ENCODE peak calls at places on chromosomes 7 and 10, in seven cellular contexts. One of them, this sample, is unnamed.

GRCh38 chr7:121798896-121799295 is 74.1 kb upstream of the PTPRZ1 start:
- DNase-seq in fibroblast of the conjunctiva: no peak
- DNase-seq in stimulated activated CD8-positive, alpha-beta memory T cell treated with anti-CD3 and anti-CD28 coated beads, Interleukin-15, amount 100 ng/mL, for 24 hours: no peak
- DNase-seq in left colon: no peak
- DNase-seq in posterior vena cava: no peak
- DNase-seq in stimulated activated CD4-positive, alpha-beta T cell treated with anti-CD3 and anti-CD28 coated beads, Interleukin-2, amount 100 ng/mL, for 48 hours: no peak
- DNase-seq in OCI-M1: no peak
- DNase-seq in this sample: no peak

GRCh38 chr7:101625076-101625914 is 3.8 kb downstream of the MYL10 start:
- DNase-seq in fibroblast of the conjunctiva: no peak
- DNase-seq in stimulated activated CD8-positive, alpha-beta memory T cell treated with anti-CD3 and anti-CD28 coated beads, Interleukin-15, amount 100 ng/mL, for 24 hours: no peak
- DNase-seq in left colon: no peak
- DNase-seq in posterior vena cava: no peak
- DNase-seq in stimulated activated CD4-positive, alpha-beta T cell treated with anti-CD3 and anti-CD28 coated beads, Interleukin-2, amount 100 ng/mL, for 48 hours: no peak
- DNase-seq in OCI-M1: no peak
- DNase-seq in this sample: no peak

GRCh38 chr10:29496341-29497162 is 138.2 kb downstream of the SVIL start:
- DNase-seq in fibroblast of the conjunctiva: peak
- DNase-seq in stimulated activated CD8-positive, alpha-beta memory T cell treated with anti-CD3 and anti-CD28 coated beads, Interleukin-15, amount 100 ng/mL, for 24 hours: peak
- DNase-seq in left colon: peak
- DNase-seq in posterior vena cava: peak
- DNase-seq in stimulated activated CD4-positive, alpha-beta T cell treated with anti-CD3 and anti-CD28 coated beads, Interleukin-2, amount 100 ng/mL, for 48 hours: peak
- DNase-seq in OCI-M1: peak
- DNase-seq in this sample: peak

GRCh38 chr10:1110674-1111119 is 54.5 kb downstream of the WDR37 start:
- DNase-seq in fibroblast of the conjunctiva: no peak
- DNase-seq in stimulated activated CD8-positive, alpha-beta memory T cell treated with anti-CD3 and anti-CD28 coated beads, Interleukin-15, amount 100 ng/mL, for 24 hours: no peak
- DNase-seq in left colon: no peak
- DNase-seq in posterior vena cava: no peak
- DNase-seq in stimulated activated CD4-positive, alpha-beta T cell treated with anti-CD3 and anti-CD28 coated beads, Interleukin-2, amount 100 ng/mL, for 48 hours: no peak
- DNase-seq in OCI-M1: no peak
- DNase-seq in this sample: no peak

GRCh38 chr10:21311426-21311825 is 214.1 kb downstream of the SKIDA1 start:
- DNase-seq in fibroblast of the conjunctiva: no peak
- DNase-seq in stimulated activated CD8-positive, alpha-beta memory T cell treated with anti-CD3 and anti-CD28 coated beads, Interleukin-15, amount 100 ng/mL, for 24 hours: no peak
- DNase-seq in left colon: no peak
- DNase-seq in posterior vena cava: no peak
- DNase-seq in stimulated activated CD4-positive, alpha-beta T cell treated with anti-CD3 and anti-CD28 coated beads, Interleukin-2, amount 100 ng/mL, for 48 hours: no peak
- DNase-seq in OCI-M1: no peak
- DNase-seq in this sample: no peak

GRCh38 chr7:2734761-2735571 is 47.0 kb downstream of the AMZ1 start:
- DNase-seq in fibroblast of the conjunctiva: no peak
- DNase-seq in stimulated activated CD8-positive, alpha-beta memory T cell treated with anti-CD3 and anti-CD28 coated beads, Interleukin-15, amount 100 ng/mL, for 24 hours: no peak
- DNase-seq in left colon: peak
- DNase-seq in posterior vena cava: peak
- DNase-seq in stimulated activated CD4-positive, alpha-beta T cell treated with anti-CD3 and anti-CD28 coated beads, Interleukin-2, amount 100 ng/mL, for 48 hours: no peak
- DNase-seq in OCI-M1: peak
- DNase-seq in this sample: peak

GRCh38 chr10:89600041-89600440 is 45.0 kb downstream of the PANK1 start:
- DNase-seq in fibroblast of the conjunctiva: no peak
- DNase-seq in stimulated activated CD8-positive, alpha-beta memory T cell treated with anti-CD3 and anti-CD28 coated beads, Interleukin-15, amount 100 ng/mL, for 24 hours: no peak
- DNase-seq in left colon: no peak
- DNase-seq in posterior vena cava: no peak
- DNase-seq in stimulated activated CD4-positive, alpha-beta T cell treated with anti-CD3 and anti-CD28 coated beads, Interleukin-2, amount 100 ng/mL, for 48 hours: no peak
- DNase-seq in OCI-M1: no peak
- DNase-seq in this sample: no peak

GRCh38 chr7:129828989-129829676 is 123.6 kb downstream of the UBE2H start:
- DNase-seq in fibroblast of the conjunctiva: no peak
- DNase-seq in stimulated activated CD8-positive, alpha-beta memory T cell treated with anti-CD3 and anti-CD28 coated beads, Interleukin-15, amount 100 ng/mL, for 24 hours: no peak
- DNase-seq in left colon: no peak
- DNase-seq in posterior vena cava: no peak
- DNase-seq in stimulated activated CD4-positive, alpha-beta T cell treated with anti-CD3 and anti-CD28 coated beads, Interleukin-2, amount 100 ng/mL, for 48 hours: peak
- DNase-seq in OCI-M1: no peak
- DNase-seq in this sample: no peak

GRCh38 chr7:112929411-112929810 is 139.2 kb upstream of the TMEM168 start:
- DNase-seq in fibroblast of the conjunctiva: no peak
- DNase-seq in stimulated activated CD8-positive, alpha-beta memory T cell treated with anti-CD3 and anti-CD28 coated beads, Interleukin-15, amount 100 ng/mL, for 24 hours: no peak
- DNase-seq in left colon: no peak
- DNase-seq in posterior vena cava: no peak
- DNase-seq in stimulated activated CD4-positive, alpha-beta T cell treated with anti-CD3 and anti-CD28 coated beads, Interleukin-2, amount 100 ng/mL, for 48 hours: no peak
- DNase-seq in OCI-M1: no peak
- DNase-seq in this sample: no peak

GRCh38 chr10:8053446-8054242 is 844 bp upstream of the GATA3 start:
- DNase-seq in fibroblast of the conjunctiva: peak
- DNase-seq in stimulated activated CD8-positive, alpha-beta memory T cell treated with anti-CD3 and anti-CD28 coated beads, Interleukin-15, amount 100 ng/mL, for 24 hours: peak
- DNase-seq in left colon: peak
- DNase-seq in posterior vena cava: peak
- DNase-seq in stimulated activated CD4-positive, alpha-beta T cell treated with anti-CD3 and anti-CD28 coated beads, Interleukin-2, amount 100 ng/mL, for 48 hours: peak
- DNase-seq in OCI-M1: peak
- DNase-seq in this sample: peak

GRCh38 chr10:73873843-73874215 is 526 bp downstream of the CAMK2G start:
- DNase-seq in fibroblast of the conjunctiva: no peak
- DNase-seq in stimulated activated CD8-positive, alpha-beta memory T cell treated with anti-CD3 and anti-CD28 coated beads, Interleukin-15, amount 100 ng/mL, for 24 hours: no peak
- DNase-seq in left colon: no peak
- DNase-seq in posterior vena cava: no peak
- DNase-seq in stimulated activated CD4-positive, alpha-beta T cell treated with anti-CD3 and anti-CD28 coated beads, Interleukin-2, amount 100 ng/mL, for 48 hours: peak
- DNase-seq in OCI-M1: peak
- DNase-seq in this sample: no peak

GRCh38 chr7:22380333-22380732 is 23.4 kb upstream of the RAPGEF5 start:
- DNase-seq in fibroblast of the conjunctiva: no peak
- DNase-seq in stimulated activated CD8-positive, alpha-beta memory T cell treated with anti-CD3 and anti-CD28 coated beads, Interleukin-15, amount 100 ng/mL, for 24 hours: no peak
- DNase-seq in left colon: no peak
- DNase-seq in posterior vena cava: no peak
- DNase-seq in stimulated activated CD4-positive, alpha-beta T cell treated with anti-CD3 and anti-CD28 coated beads, Interleukin-2, amount 100 ng/mL, for 48 hours: no peak
- DNase-seq in OCI-M1: no peak
- DNase-seq in this sample: no peak

GRCh38 chr7:25256424-25256823 is 28.1 kb upstream of the NPVF start:
- DNase-seq in fibroblast of the conjunctiva: no peak
- DNase-seq in stimulated activated CD8-positive, alpha-beta memory T cell treated with anti-CD3 and anti-CD28 coated beads, Interleukin-15, amount 100 ng/mL, for 24 hours: no peak
- DNase-seq in left colon: no peak
- DNase-seq in posterior vena cava: no peak
- DNase-seq in stimulated activated CD4-positive, alpha-beta T cell treated with anti-CD3 and anti-CD28 coated beads, Interleukin-2, amount 100 ng/mL, for 48 hours: no peak
- DNase-seq in OCI-M1: no peak
- DNase-seq in this sample: no peak

GRCh38 chr7:44064791-44065430 is 456 bp downstream of the PGAM2 start:
- DNase-seq in fibroblast of the conjunctiva: no peak
- DNase-seq in stimulated activated CD8-positive, alpha-beta memory T cell treated with anti-CD3 and anti-CD28 coated beads, Interleukin-15, amount 100 ng/mL, for 24 hours: no peak
- DNase-seq in left colon: no peak
- DNase-seq in posterior vena cava: peak
- DNase-seq in stimulated activated CD4-positive, alpha-beta T cell treated with anti-CD3 and anti-CD28 coated beads, Interleukin-2, amount 100 ng/mL, for 48 hours: no peak
- DNase-seq in OCI-M1: no peak
- DNase-seq in this sample: peak

GRCh38 chr10:112790921-112791320 is 159.1 kb upstream of the TCF7L2 start:
- DNase-seq in fibroblast of the conjunctiva: no peak
- DNase-seq in stimulated activated CD8-positive, alpha-beta memory T cell treated with anti-CD3 and anti-CD28 coated beads, Interleukin-15, amount 100 ng/mL, for 24 hours: no peak
- DNase-seq in left colon: no peak
- DNase-seq in posterior vena cava: no peak
- DNase-seq in stimulated activated CD4-positive, alpha-beta T cell treated with anti-CD3 and anti-CD28 coated beads, Interleukin-2, amount 100 ng/mL, for 48 hours: no peak
- DNase-seq in OCI-M1: no peak
- DNase-seq in this sample: no peak

GRCh38 chr7:19522486-19522885 is 186.4 kb downstream of the POLR1F start:
- DNase-seq in fibroblast of the conjunctiva: peak
- DNase-seq in stimulated activated CD8-positive, alpha-beta memory T cell treated with anti-CD3 and anti-CD28 coated beads, Interleukin-15, amount 100 ng/mL, for 24 hours: no peak
- DNase-seq in left colon: no peak
- DNase-seq in posterior vena cava: no peak
- DNase-seq in stimulated activated CD4-positive, alpha-beta T cell treated with anti-CD3 and anti-CD28 coated beads, Interleukin-2, amount 100 ng/mL, for 48 hours: no peak
- DNase-seq in OCI-M1: peak
- DNase-seq in this sample: no peak

GRCh38 chr7:29297194-29297890 is 102.8 kb downstream of the CHN2 start:
- DNase-seq in fibroblast of the conjunctiva: no peak
- DNase-seq in stimulated activated CD8-positive, alpha-beta memory T cell treated with anti-CD3 and anti-CD28 coated beads, Interleukin-15, amount 100 ng/mL, for 24 hours: no peak
- DNase-seq in left colon: no peak
- DNase-seq in posterior vena cava: no peak
- DNase-seq in stimulated activated CD4-positive, alpha-beta T cell treated with anti-CD3 and anti-CD28 coated beads, Interleukin-2, amount 100 ng/mL, for 48 hours: peak
- DNase-seq in OCI-M1: peak
- DNase-seq in this sample: no peak

GRCh38 chr10:29266641-29267040 is 22.2 kb upstream of the LYZL1 start:
- DNase-seq in fibroblast of the conjunctiva: peak
- DNase-seq in stimulated activated CD8-positive, alpha-beta memory T cell treated with anti-CD3 and anti-CD28 coated beads, Interleukin-15, amount 100 ng/mL, for 24 hours: no peak
- DNase-seq in left colon: no peak
- DNase-seq in posterior vena cava: no peak
- DNase-seq in stimulated activated CD4-positive, alpha-beta T cell treated with anti-CD3 and anti-CD28 coated beads, Interleukin-2, amount 100 ng/mL, for 48 hours: no peak
- DNase-seq in OCI-M1: no peak
- DNase-seq in this sample: no peak

GRCh38 chr10:61052469-61053205 is 108.7 kb upstream of the RHOBTB1 start:
- DNase-seq in fibroblast of the conjunctiva: no peak
- DNase-seq in stimulated activated CD8-positive, alpha-beta memory T cell treated with anti-CD3 and anti-CD28 coated beads, Interleukin-15, amount 100 ng/mL, for 24 hours: no peak
- DNase-seq in left colon: no peak
- DNase-seq in posterior vena cava: no peak
- DNase-seq in stimulated activated CD4-positive, alpha-beta T cell treated with anti-CD3 and anti-CD28 coated beads, Interleukin-2, amount 100 ng/mL, for 48 hours: no peak
- DNase-seq in OCI-M1: no peak
- DNase-seq in this sample: no peak

GRCh38 chr10:58070964-58071363 is 196.7 kb downstream of the IPMK start:
- DNase-seq in fibroblast of the conjunctiva: no peak
- DNase-seq in stimulated activated CD8-positive, alpha-beta memory T cell treated with anti-CD3 and anti-CD28 coated beads, Interleukin-15, amount 100 ng/mL, for 24 hours: no peak
- DNase-seq in left colon: no peak
- DNase-seq in posterior vena cava: no peak
- DNase-seq in stimulated activated CD4-positive, alpha-beta T cell treated with anti-CD3 and anti-CD28 coated beads, Interleukin-2, amount 100 ng/mL, for 48 hours: no peak
- DNase-seq in OCI-M1: no peak
- DNase-seq in this sample: no peak

GRCh38 chr7:116886550-116887156 is 24.3 kb downstream of the CAPZA2 start:
- DNase-seq in fibroblast of the conjunctiva: no peak
- DNase-seq in stimulated activated CD8-positive, alpha-beta memory T cell treated with anti-CD3 and anti-CD28 coated beads, Interleukin-15, amount 100 ng/mL, for 24 hours: no peak
- DNase-seq in left colon: no peak
- DNase-seq in posterior vena cava: no peak
- DNase-seq in stimulated activated CD4-positive, alpha-beta T cell treated with anti-CD3 and anti-CD28 coated beads, Interleukin-2, amount 100 ng/mL, for 48 hours: no peak
- DNase-seq in OCI-M1: no peak
- DNase-seq in this sample: no peak

GRCh38 chr10:78579995-78580394 is 488.8 kb upstream of the ZMIZ1 start:
- DNase-seq in fibroblast of the conjunctiva: no peak
- DNase-seq in stimulated activated CD8-positive, alpha-beta memory T cell treated with anti-CD3 and anti-CD28 coated beads, Interleukin-15, amount 100 ng/mL, for 24 hours: no peak
- DNase-seq in left colon: peak
- DNase-seq in posterior vena cava: no peak
- DNase-seq in stimulated activated CD4-positive, alpha-beta T cell treated with anti-CD3 and anti-CD28 coated beads, Interleukin-2, amount 100 ng/mL, for 48 hours: no peak
- DNase-seq in OCI-M1: no peak
- DNase-seq in this sample: peak

GRCh38 chr7:138875794-138876193 is 77.8 kb upstream of the ATP6V0A4 start:
- DNase-seq in fibroblast of the conjunctiva: no peak
- DNase-seq in stimulated activated CD8-positive, alpha-beta memory T cell treated with anti-CD3 and anti-CD28 coated beads, Interleukin-15, amount 100 ng/mL, for 24 hours: peak
- DNase-seq in left colon: no peak
- DNase-seq in posterior vena cava: no peak
- DNase-seq in stimulated activated CD4-positive, alpha-beta T cell treated with anti-CD3 and anti-CD28 coated beads, Interleukin-2, amount 100 ng/mL, for 48 hours: peak
- DNase-seq in OCI-M1: no peak
- DNase-seq in this sample: no peak

GRCh38 chr7:21461282-21461681 is 33.4 kb downstream of the SP4 start:
- DNase-seq in fibroblast of the conjunctiva: no peak
- DNase-seq in stimulated activated CD8-positive, alpha-beta memory T cell treated with anti-CD3 and anti-CD28 coated beads, Interleukin-15, amount 100 ng/mL, for 24 hours: no peak
- DNase-seq in left colon: no peak
- DNase-seq in posterior vena cava: no peak
- DNase-seq in stimulated activated CD4-positive, alpha-beta T cell treated with anti-CD3 and anti-CD28 coated beads, Interleukin-2, amount 100 ng/mL, for 48 hours: no peak
- DNase-seq in OCI-M1: no peak
- DNase-seq in this sample: no peak

GRCh38 chr10:28698075-28698474 is 20.8 kb downstream of the BAMBI start:
- DNase-seq in fibroblast of the conjunctiva: no peak
- DNase-seq in stimulated activated CD8-positive, alpha-beta memory T cell treated with anti-CD3 and anti-CD28 coated beads, Interleukin-15, amount 100 ng/mL, for 24 hours: no peak
- DNase-seq in left colon: no peak
- DNase-seq in posterior vena cava: no peak
- DNase-seq in stimulated activated CD4-positive, alpha-beta T cell treated with anti-CD3 and anti-CD28 coated beads, Interleukin-2, amount 100 ng/mL, for 48 hours: no peak
- DNase-seq in OCI-M1: no peak
- DNase-seq in this sample: no peak

GRCh38 chr7:19707240-19707639 is 1.6 kb downstream of the POLR1F start:
- DNase-seq in fibroblast of the conjunctiva: no peak
- DNase-seq in stimulated activated CD8-positive, alpha-beta memory T cell treated with anti-CD3 and anti-CD28 coated beads, Interleukin-15, amount 100 ng/mL, for 24 hours: no peak
- DNase-seq in left colon: no peak
- DNase-seq in posterior vena cava: no peak
- DNase-seq in stimulated activated CD4-positive, alpha-beta T cell treated with anti-CD3 and anti-CD28 coated beads, Interleukin-2, amount 100 ng/mL, for 48 hours: no peak
- DNase-seq in OCI-M1: no peak
- DNase-seq in this sample: no peak

GRCh38 chr10:13183625-13184024 is 22.3 kb downstream of the MCM10 start:
- DNase-seq in fibroblast of the conjunctiva: no peak
- DNase-seq in stimulated activated CD8-positive, alpha-beta memory T cell treated with anti-CD3 and anti-CD28 coated beads, Interleukin-15, amount 100 ng/mL, for 24 hours: no peak
- DNase-seq in left colon: no peak
- DNase-seq in posterior vena cava: no peak
- DNase-seq in stimulated activated CD4-positive, alpha-beta T cell treated with anti-CD3 and anti-CD28 coated beads, Interleukin-2, amount 100 ng/mL, for 48 hours: no peak
- DNase-seq in OCI-M1: no peak
- DNase-seq in this sample: no peak

This sample was measured in left cardiac atrium.